ENCODE peak calls at places on chromosomes 7 and 10, in ten cellular contexts. G, E, L, D, H, P, S, U, K and F are unnamed samples.

GRCh38 chr7:4931932-4932331 is 27.1 kb downstream of the MMD2 start:
- DNase-seq in G (no peak), E (peak; percentile 18), L (no peak), D (no peak), H (peak; percentile 9), P (no peak), S (no peak), U (peak; percentile 70), K (no peak), F (peak; percentile 95)

GRCh38 chr10:122342293-122343134 is 32.0 kb upstream of the PLEKHA1 start:
- DNase-seq in G (peak; percentile 56), E (peak; percentile 71), L (peak; percentile 50), D (no peak), H (peak; percentile 41), P (peak; percentile 72), S (peak; percentile 65), U (peak; percentile 27), K (peak; percentile 48), F (peak; percentile 36)

GRCh38 chr10:35012781-35013180 is 77.4 kb downstream of the CUL2 start:
- DNase-seq in G (no peak), E (no peak), L (peak; percentile 83), D (no peak), H (no peak), P (no peak), S (no peak), U (no peak), K (no peak), F (no peak)

GRCh38 chr10:21771219-21771618 is 232.3 kb downstream of the DNAJC1 start:
- DNase-seq in G (no peak), E (no peak), L (no peak), D (no peak), H (no peak), P (no peak), S (no peak), U (no peak), K (no peak), F (no peak)

GRCh38 chr10:79946270-79947082 is 2.4 kb downstream of the SFTPD start:
- DNase-seq in G (no peak), E (no peak), L (no peak), D (no peak), H (no peak), P (no peak), S (no peak), U (no peak), K (no peak), F (peak; percentile 10)

GRCh38 chr10:112666070-112666469 is 219.1 kb downstream of the VTI1A start:
- DNase-seq in G (no peak), E (peak; percentile 20), L (no peak), D (no peak), H (no peak), P (no peak), S (no peak), U (no peak), K (no peak), F (no peak)

GRCh38 chr7:111029574-111030357 is 61.2 kb upstream of the LRRN3 start:
- DNase-seq in G (peak; percentile 58), E (peak; percentile 65), L (no peak), D (no peak), H (peak; percentile 61), P (peak; percentile 38), S (peak; percentile 54), U (peak; percentile 40), K (no peak), F (peak; percentile 16)

GRCh38 chr7:73622909-73623797 is 1.2 kb downstream of the MLXIPL start:
- DNase-seq in G (no peak), E (no peak), L (peak; percentile 83), D (no peak), H (no peak), P (peak; percentile 17), S (no peak), U (no peak), K (no peak), F (peak; percentile 61)

GRCh38 chr7:132004528-132004927 is 448.1 kb upstream of the PODXL start:
- DNase-seq in G (no peak), E (peak; percentile 29), L (no peak), D (no peak), H (no peak), P (peak; percentile 32), S (peak; percentile 35), U (no peak), K (no peak), F (peak; percentile 30)

GRCh38 chr10:74543276-74543675 is 283.1 kb upstream of the KAT6B start:
- DNase-seq in G (no peak), E (peak; percentile 13), L (no peak), D (no peak), H (no peak), P (peak; percentile 38), S (no peak), U (no peak), K (no peak), F (no peak)